ENCODE peak calls at places on chromosome 1, in nine cellular contexts. One of them, this sample, is unnamed.

GRCh38 chr1:173768206-173768605 is 53.4 kb downstream of the KLHL20 start:
- DNase-seq in GM13976: no peak
- DNase-seq in Peyer's patch: no peak
- DNase-seq in mesothelial cell of epicardium: no peak
- DNase-seq in heart left ventricle: no peak
- DNase-seq in left ventricle myocardium inferior: no peak
- DNase-seq in AG10803: no peak
- DNase-seq in GM10248: no peak
- DNase-seq in A549: no peak
- DNase-seq in this sample: no peak

GRCh38 chr1:174875306-174875705 is 124.4 kb upstream of the CACYBP start:
- DNase-seq in GM13976: no peak
- DNase-seq in Peyer's patch: peak; percentile 73
- DNase-seq in mesothelial cell of epicardium: peak; percentile 28
- DNase-seq in heart left ventricle: no peak
- DNase-seq in left ventricle myocardium inferior: no peak
- DNase-seq in AG10803: no peak
- DNase-seq in GM10248: no peak
- DNase-seq in A549: no peak
- DNase-seq in this sample: no peak

GRCh38 chr1:90716552-90717355 is at the start of gene BARHL2:
- DNase-seq in GM13976: peak; percentile 28
- DNase-seq in Peyer's patch: no peak
- DNase-seq in mesothelial cell of epicardium: no peak
- DNase-seq in heart left ventricle: no peak
- DNase-seq in left ventricle myocardium inferior: no peak
- DNase-seq in AG10803: no peak
- DNase-seq in GM10248: no peak
- DNase-seq in A549: no peak
- DNase-seq in this sample: no peak

GRCh38 chr1:57019240-57019805 is 53.5 kb upstream of the C8B start:
- DNase-seq in GM13976: no peak
- DNase-seq in Peyer's patch: no peak
- DNase-seq in mesothelial cell of epicardium: no peak
- DNase-seq in heart left ventricle: no peak
- DNase-seq in left ventricle myocardium inferior: no peak
- DNase-seq in AG10803: no peak
- DNase-seq in GM10248: no peak
- DNase-seq in A549: no peak
- DNase-seq in this sample: no peak

GRCh38 chr1:185971688-185972087 is 237.5 kb downstream of the HMCN1 start:
- DNase-seq in GM13976: no peak
- DNase-seq in Peyer's patch: no peak
- DNase-seq in mesothelial cell of epicardium: no peak
- DNase-seq in heart left ventricle: no peak
- DNase-seq in left ventricle myocardium inferior: no peak
- DNase-seq in AG10803: peak; percentile 90
- DNase-seq in GM10248: no peak
- DNase-seq in A549: no peak
- DNase-seq in this sample: no peak

GRCh38 chr1:161020573-161021167 is at the start of gene F11R:
- DNase-seq in GM13976: peak; percentile 73
- DNase-seq in Peyer's patch: no peak
- DNase-seq in mesothelial cell of epicardium: peak; percentile 32
- DNase-seq in heart left ventricle: peak; percentile 35
- DNase-seq in left ventricle myocardium inferior: no peak
- DNase-seq in AG10803: no peak
- DNase-seq in GM10248: peak; percentile 62
- DNase-seq in A549: peak; percentile 80
- DNase-seq in this sample: no peak

GRCh38 chr1:34400690-34401089 is 224.0 kb downstream of the C1orf94 start:
- DNase-seq in GM13976: no peak
- DNase-seq in Peyer's patch: no peak
- DNase-seq in mesothelial cell of epicardium: no peak
- DNase-seq in heart left ventricle: no peak
- DNase-seq in left ventricle myocardium inferior: no peak
- DNase-seq in AG10803: no peak
- DNase-seq in GM10248: no peak
- DNase-seq in A549: no peak
- DNase-seq in this sample: no peak

GRCh38 chr1:17676387-17677060 is 78.6 kb upstream of the ACTL8 start:
- DNase-seq in GM13976: no peak
- DNase-seq in Peyer's patch: no peak
- DNase-seq in mesothelial cell of epicardium: no peak
- DNase-seq in heart left ventricle: no peak
- DNase-seq in left ventricle myocardium inferior: no peak
- DNase-seq in AG10803: no peak
- DNase-seq in GM10248: no peak
- DNase-seq in A549: no peak
- DNase-seq in this sample: no peak

GRCh38 chr1:32334274-32334861 is 1.7 kb downstream of the MARCKSL1 start:
- DNase-seq in GM13976: no peak
- DNase-seq in Peyer's patch: no peak
- DNase-seq in mesothelial cell of epicardium: no peak
- DNase-seq in heart left ventricle: no peak
- DNase-seq in left ventricle myocardium inferior: no peak
- DNase-seq in AG10803: no peak
- DNase-seq in GM10248: no peak
- DNase-seq in A549: no peak
- DNase-seq in this sample: no peak

GRCh38 chr1:156258859-156259258 is 11.0 kb upstream of the PAQR6 start:
- DNase-seq in GM13976: no peak
- DNase-seq in Peyer's patch: no peak
- DNase-seq in mesothelial cell of epicardium: no peak
- DNase-seq in heart left ventricle: no peak
- DNase-seq in left ventricle myocardium inferior: no peak
- DNase-seq in AG10803: no peak
- DNase-seq in GM10248: no peak
- DNase-seq in A549: no peak
- DNase-seq in this sample: no peak

GRCh38 chr1:156262461-156263287 is 14.8 kb upstream of the PAQR6 start:
- DNase-seq in GM13976: no peak
- DNase-seq in Peyer's patch: no peak
- DNase-seq in mesothelial cell of epicardium: no peak
- DNase-seq in heart left ventricle: no peak
- DNase-seq in left ventricle myocardium inferior: no peak
- DNase-seq in AG10803: peak; percentile 91
- DNase-seq in GM10248: no peak
- DNase-seq in A549: peak; percentile 68
- DNase-seq in this sample: no peak

GRCh38 chr1:156257711-156258110 is 9.9 kb upstream of the PAQR6 start:
- DNase-seq in GM13976: no peak
- DNase-seq in Peyer's patch: no peak
- DNase-seq in mesothelial cell of epicardium: no peak
- DNase-seq in heart left ventricle: no peak
- DNase-seq in left ventricle myocardium inferior: no peak
- DNase-seq in AG10803: no peak
- DNase-seq in GM10248: no peak
- DNase-seq in A549: no peak
- DNase-seq in this sample: no peak

GRCh38 chr1:156260896-156261295 is 13.0 kb upstream of the PAQR6 start:
- DNase-seq in GM13976: no peak
- DNase-seq in Peyer's patch: no peak
- DNase-seq in mesothelial cell of epicardium: no peak
- DNase-seq in heart left ventricle: no peak
- DNase-seq in left ventricle myocardium inferior: no peak
- DNase-seq in AG10803: no peak
- DNase-seq in GM10248: no peak
- DNase-seq in A549: no peak
- DNase-seq in this sample: no peak

GRCh38 chr1:156259805-156260204 is 11.9 kb upstream of the PAQR6 start:
- DNase-seq in GM13976: no peak
- DNase-seq in Peyer's patch: no peak
- DNase-seq in mesothelial cell of epicardium: no peak
- DNase-seq in heart left ventricle: no peak
- DNase-seq in left ventricle myocardium inferior: no peak
- DNase-seq in AG10803: no peak
- DNase-seq in GM10248: no peak
- DNase-seq in A549: no peak
- DNase-seq in this sample: no peak
- TF ChIP-seq CTCF in GM13976: peak; percentile 11
- TF ChIP-seq CTCF in Peyer's patch: no peak
- TF ChIP-seq CTCF in mesothelial cell of epicardium: no peak
- TF ChIP-seq CTCF in heart left ventricle: no peak
- TF ChIP-seq CTCF in left ventricle myocardium inferior: no peak
- TF ChIP-seq CTCF in AG10803: no peak
- TF ChIP-seq CTCF in GM10248: peak; percentile 17
- TF ChIP-seq CTCF in A549: peak; percentile 9
- TF ChIP-seq CTCF in this sample: no peak

DNA sequence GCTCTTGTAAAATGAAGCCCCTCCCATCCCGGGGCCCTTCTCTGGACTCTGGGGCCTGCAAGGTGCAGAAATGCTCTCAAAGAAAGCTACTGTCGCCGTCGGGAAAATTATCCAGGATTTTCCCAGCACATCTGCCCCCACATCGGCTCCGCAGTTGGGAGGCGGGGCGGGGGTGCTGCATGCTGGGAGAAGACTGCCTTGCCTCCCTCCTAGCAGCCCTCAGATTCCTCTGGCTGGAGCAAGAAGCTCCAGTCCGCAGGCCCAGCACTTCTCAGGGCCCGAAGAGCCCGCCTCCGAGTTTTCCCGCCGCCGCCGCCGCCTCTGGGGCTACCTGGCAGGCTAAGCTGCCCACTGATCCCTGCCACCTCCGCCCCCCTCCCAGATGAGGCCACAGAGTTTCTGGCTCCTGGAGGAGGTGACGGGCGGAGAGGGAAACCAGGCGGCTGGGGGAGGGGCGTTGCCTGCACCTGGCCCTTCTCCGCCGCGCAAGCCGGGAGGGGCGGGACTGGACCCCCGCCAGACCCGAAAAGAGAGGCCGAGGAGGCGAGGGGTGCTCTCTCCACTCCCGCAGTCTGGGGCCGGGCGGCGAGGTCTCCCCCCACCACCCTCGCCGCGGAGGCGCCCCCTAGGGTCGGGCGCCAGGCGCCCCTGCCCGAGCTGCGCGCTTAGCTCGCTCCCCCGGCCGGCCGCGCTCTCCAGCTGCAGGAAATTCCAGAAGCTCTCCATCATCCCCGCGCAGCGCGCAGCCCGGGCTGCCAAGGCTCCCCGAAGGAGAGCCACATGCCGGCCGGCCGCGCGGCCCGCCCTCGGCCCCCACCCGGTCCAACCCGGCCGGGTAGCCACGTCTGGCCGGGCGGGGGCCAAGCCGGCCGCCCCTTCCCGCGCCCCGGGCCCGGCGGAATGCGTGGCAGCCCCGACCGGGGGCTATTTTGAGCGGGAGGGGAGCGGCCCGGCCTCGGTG is 28.8 kb downstream of the AHDC1 start:
- DNase-seq in GM13976: no peak
- DNase-seq in Peyer's patch: peak; percentile 68
- DNase-seq in mesothelial cell of epicardium: peak; percentile 73
- DNase-seq in heart left ventricle: peak; percentile 86
- DNase-seq in left ventricle myocardium inferior: peak; percentile 85
- DNase-seq in AG10803: peak; percentile 87
- DNase-seq in GM10248: no peak
- DNase-seq in A549: peak; percentile 46
- DNase-seq in this sample: no peak
- TF ChIP-seq CTCF in GM13976: no peak
- TF ChIP-seq CTCF in Peyer's patch: no peak
- TF ChIP-seq CTCF in mesothelial cell of epicardium: no peak
- TF ChIP-seq CTCF in heart left ventricle: peak; percentile 59
- TF ChIP-seq CTCF in left ventricle myocardium inferior: peak; percentile 45
- TF ChIP-seq CTCF in AG10803: peak; percentile 4
- TF ChIP-seq CTCF in GM10248: no peak
- TF ChIP-seq CTCF in A549: peak; percentile 57
- TF ChIP-seq CTCF in this sample: no peak

GRCh38 chr1:177820213-177820612 is 149.6 kb downstream of the SEC16B start:
- DNase-seq in GM13976: no peak
- DNase-seq in Peyer's patch: no peak
- DNase-seq in mesothelial cell of epicardium: no peak
- DNase-seq in heart left ventricle: no peak
- DNase-seq in left ventricle myocardium inferior: no peak
- DNase-seq in AG10803: peak; percentile 1
- DNase-seq in GM10248: no peak
- DNase-seq in A549: no peak
- DNase-seq in this sample: no peak
- TF ChIP-seq CTCF in GM13976: no peak
- TF ChIP-seq CTCF in Peyer's patch: no peak
- TF ChIP-seq CTCF in mesothelial cell of epicardium: no peak
- TF ChIP-seq CTCF in heart left ventricle: no peak
- TF ChIP-seq CTCF in left ventricle myocardium inferior: no peak
- TF ChIP-seq CTCF in AG10803: peak; percentile 10
- TF ChIP-seq CTCF in GM10248: no peak
- TF ChIP-seq CTCF in A549: no peak
- TF ChIP-seq CTCF in this sample: no peak

GRCh38 chr1:20337581-20337980 is 46.9 kb downstream of the VWA5B1 start:
- DNase-seq in GM13976: no peak
- DNase-seq in Peyer's patch: no peak
- DNase-seq in mesothelial cell of epicardium: no peak
- DNase-seq in heart left ventricle: no peak
- DNase-seq in left ventricle myocardium inferior: no peak
- DNase-seq in AG10803: no peak
- DNase-seq in GM10248: no peak
- DNase-seq in A549: no peak
- DNase-seq in this sample: no peak

GRCh38 chr1:20336105-20336605 is 45.5 kb downstream of the VWA5B1 start:
- DNase-seq in GM13976: no peak
- DNase-seq in Peyer's patch: no peak
- DNase-seq in mesothelial cell of epicardium: no peak
- DNase-seq in heart left ventricle: no peak
- DNase-seq in left ventricle myocardium inferior: no peak
- DNase-seq in AG10803: no peak
- DNase-seq in GM10248: no peak
- DNase-seq in A549: no peak
- DNase-seq in this sample: no peak

GRCh38 chr1:20342294-20343148 is 51.8 kb downstream of the VWA5B1 start:
- DNase-seq in GM13976: no peak
- DNase-seq in Peyer's patch: no peak
- DNase-seq in mesothelial cell of epicardium: no peak
- DNase-seq in heart left ventricle: no peak
- DNase-seq in left ventricle myocardium inferior: no peak
- DNase-seq in AG10803: no peak
- DNase-seq in GM10248: no peak
- DNase-seq in A549: no peak
- DNase-seq in this sample: no peak

GRCh38 chr1:20343149-20343936 is 52.7 kb downstream of the VWA5B1 start:
- DNase-seq in GM13976: peak; percentile 83
- DNase-seq in Peyer's patch: peak; percentile 63
- DNase-seq in mesothelial cell of epicardium: no peak
- DNase-seq in heart left ventricle: peak; percentile 29
- DNase-seq in left ventricle myocardium inferior: peak; percentile 37
- DNase-seq in AG10803: no peak
- DNase-seq in GM10248: peak; percentile 73
- DNase-seq in A549: no peak
- DNase-seq in this sample: no peak

DNA sequence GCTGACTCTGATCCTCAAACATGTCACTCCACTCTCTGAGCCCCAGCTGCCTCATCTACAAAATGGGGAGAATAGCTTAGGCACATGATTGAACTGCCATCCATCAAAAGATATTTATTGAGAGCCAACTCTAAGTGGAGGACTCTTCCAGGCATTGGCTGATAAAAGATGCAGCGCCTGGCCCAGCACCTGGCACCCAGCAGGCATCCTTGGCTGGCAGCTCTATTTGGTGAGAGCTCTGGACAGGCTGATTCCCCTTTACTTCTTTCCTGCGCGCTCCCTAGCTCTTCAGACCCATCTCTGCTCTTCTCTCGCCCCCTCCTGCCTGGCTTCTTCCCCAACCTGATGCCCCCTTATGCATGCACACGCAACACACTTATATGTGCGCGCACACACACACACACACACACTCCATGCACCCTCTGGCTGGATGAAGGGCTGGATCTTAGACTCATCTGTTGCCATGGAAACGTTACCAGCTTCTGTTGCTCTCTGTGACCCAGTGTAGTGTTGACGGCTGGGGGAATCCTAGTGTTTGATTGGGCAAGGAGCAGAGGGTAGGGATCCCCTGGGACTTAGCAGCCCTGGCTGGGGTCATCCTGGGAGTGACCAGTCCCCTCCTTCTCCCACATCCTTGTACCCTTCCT is 49.3 kb downstream of the VWA5B1 start:
- DNase-seq in GM13976: no peak
- DNase-seq in Peyer's patch: no peak
- DNase-seq in mesothelial cell of epicardium: no peak
- DNase-seq in heart left ventricle: no peak
- DNase-seq in left ventricle myocardium inferior: no peak
- DNase-seq in AG10803: no peak
- DNase-seq in GM10248: no peak
- DNase-seq in A549: no peak
- DNase-seq in this sample: no peak
- TF ChIP-seq CTCF in GM13976: no peak
- TF ChIP-seq CTCF in Peyer's patch: no peak
- TF ChIP-seq CTCF in mesothelial cell of epicardium: no peak
- TF ChIP-seq CTCF in heart left ventricle: no peak
- TF ChIP-seq CTCF in left ventricle myocardium inferior: no peak
- TF ChIP-seq CTCF in AG10803: no peak
- TF ChIP-seq CTCF in GM10248: no peak
- TF ChIP-seq CTCF in A549: no peak
- TF ChIP-seq CTCF in this sample: no peak